ENCODE peak calls at places on chromosome X, in seven cellular contexts. X, W, V, J, R, F and K are unnamed samples.

GRCh38 chrX:18899796-18900380 is 84.0 kb downstream of the PHKA2 start:
- DNase-seq in W (no peak), F (no peak), V (no peak), R (no peak), X (no peak), J (peak), K (no peak)

GRCh38 chrX:1416965-1417760 is 25.2 kb upstream of the SLC25A6 start:
- DNase-seq in F (no peak), X (no peak), V (no peak), J (no peak), W (no peak), R (no peak), K (peak)

GRCh38 chrX:153592966-153593688 is 5.8 kb downstream of the CCNQ start:
- DNase-seq in V (peak), F (no peak), W (no peak), J (no peak), X (no peak), R (peak), K (no peak)

GRCh38 chrX:39627257-39627656 is 470.5 kb downstream of the BCOR start:
- DNase-seq in R (no peak), F (no peak), W (no peak), V (no peak), J (no peak), X (no peak), K (no peak)

GRCh38 chrX:88881536-88881935 is 134.5 kb downstream of the CPXCR1 start:
- DNase-seq in X (no peak), F (no peak), J (no peak), W (no peak), V (no peak), R (no peak), K (no peak)

GRCh38 chrX:154541896-154542722 is 4.5 kb downstream of the G6PD start:
- DNase-seq in W (peak), X (peak), F (peak), V (no peak), R (peak), J (peak), K (peak)

GRCh38 chrX:100647739-100648138 is 3.7 kb downstream of the SRPX2 start:
- DNase-seq in X (no peak), R (no peak), W (no peak), J (no peak), V (peak), F (no peak), K (no peak)

GRCh38 chrX:12973561-12974216 is 1.2 kb upstream of the TMSB4X start:
- DNase-seq in R (no peak), X (peak), W (no peak), V (no peak), F (no peak), J (no peak), K (no peak)

GRCh38 chrX:100931218-100931924 is 2.7 kb upstream of the XKRX start:
- DNase-seq in R (no peak), F (no peak), V (no peak), J (no peak), W (no peak), X (no peak), K (no peak)

GRCh38 chrX:13937370-13938052 is 92.2 kb downstream of the GEMIN8 start:
- DNase-seq in F (peak), R (peak), X (no peak), J (peak), W (no peak), V (peak), K (no peak)

GRCh38 chrX:104662694-104663093 is 96.7 kb downstream of the IL1RAPL2 start:
- DNase-seq in V (no peak), R (no peak), J (no peak), F (no peak), W (no peak), X (no peak), K (no peak)

GRCh38 chrX:100830547-100830946 is 10.4 kb downstream of the CSTF2 start:
- DNase-seq in J (no peak), W (no peak), V (no peak), F (no peak), R (no peak), X (no peak), K (no peak)

GRCh38 chrX:49282647-49283011 is 13.0 kb downstream of the PPP1R3F start:
- DNase-seq in X (peak), V (peak), R (no peak), W (no peak), F (no peak), J (no peak), K (no peak)

GRCh38 chrX:131778269-131779218 is 234.7 kb downstream of the OR13H1 start:
- DNase-seq in F (no peak), J (peak), V (no peak), R (no peak), W (no peak), X (peak), K (peak)

GRCh38 chrX:153226344-153227190 is 47.5 kb downstream of the MAGEA1 start:
- DNase-seq in X (peak), F (peak), V (no peak), J (peak), R (no peak), W (peak), K (peak)

GRCh38 chrX:5458300-5458699 is 770.4 kb downstream of the NLGN4X start:
- DNase-seq in F (no peak), W (no peak), R (no peak), J (no peak), X (no peak), V (no peak), K (no peak)

GRCh38 chrX:152937236-152937635 is 39.4 kb downstream of the ZNF185 start:
- DNase-seq in F (no peak), J (no peak), W (no peak), V (no peak), X (no peak), R (no peak), K (peak)

GRCh38 chrX:136250191-136251041 is 784 bp downstream of the MAP7D3 start:
- DNase-seq in X (no peak), W (no peak), R (peak), F (peak), V (no peak), J (peak), K (no peak)

GRCh38 chrX:74419861-74420193 is 1.5 kb upstream of the SLC16A2 start:
- DNase-seq in F (peak), X (no peak), V (peak), R (peak), W (no peak), J (peak), K (no peak)

GRCh38 chrX:31209005-31209612 is 137.3 kb upstream of the FTHL17 start:
- DNase-seq in X (no peak), V (no peak), W (no peak), R (no peak), J (no peak), F (peak), K (no peak)

GRCh38 chrX:2967998-2968909 is 38.1 kb upstream of the ARSH start:
- DNase-seq in J (no peak), R (peak), W (no peak), V (no peak), X (no peak), F (peak), K (no peak)

GRCh38 chrX:67100031-67100884 is 443.6 kb upstream of the AR start:
- DNase-seq in R (no peak), J (no peak), V (no peak), X (no peak), W (no peak), F (no peak), K (no peak)

GRCh38 chrX:8988456-8988855 is 45.5 kb downstream of the FAM9B start:
- DNase-seq in V (no peak), R (no peak), W (peak), X (peak), F (peak), J (peak), K (no peak)

GRCh38 chrX:148580016-148580415 is 79.6 kb downstream of the AFF2 start:
- DNase-seq in X (no peak), J (no peak), F (no peak), W (no peak), R (no peak), V (no peak), K (no peak)